ENCODE peak calls at places on chromosomes 2 and 18, in seven cellular contexts. L is activated CD4-positive, alpha-beta T cell treated with anti-CD3 and anti-CD28 coated beads, Interleukin-2, amount 50 U/mL, for 4 hours; S is non-pigmented ciliary epithelial cell; M is progenitor cell of endocrine pancreas; H is left lung; C is hippocampal formation; V is heart right ventricle. A is an unnamed sample.

GRCh38 chr18:13465476-13465875 is 246.9 kb downstream of the LDLRAD4 start:
- DNase-seq in L (no peak), S (no peak), V (no peak), C (no peak), M (no peak), H (no peak), A (peak; percentile 51)

GRCh38 chr2:216735086-216735485 is 39.7 kb upstream of the IGFBP5 start:
- DNase-seq in M (no peak), L (no peak), S (no peak), C (no peak), V (no peak), H (no peak), A (no peak)

GRCh38 chr2:179129574-179130238 is 79.8 kb upstream of the CCDC141 start:
- DNase-seq in C (no peak), M (no peak), L (no peak), V (no peak), H (no peak), S (no peak), A (no peak)

GRCh38 chr2:46257476-46257875 is 39.7 kb upstream of the EPAS1 start:
- DNase-seq in V (peak; percentile 55), L (no peak), C (no peak), H (no peak), S (no peak), M (no peak), A (no peak)

GRCh38 chr2:149894226-149894625 is 306.7 kb upstream of the MMADHC start:
- DNase-seq in M (no peak), H (no peak), L (no peak), V (no peak), C (no peak), S (no peak), A (no peak)

GRCh38 chr2:10415640-10416039 is 32.5 kb downstream of the ODC1 start:
- DNase-seq in S (no peak), V (no peak), H (no peak), M (no peak), C (no peak), L (no peak), A (no peak)

GRCh38 chr18:63844254-63844653 is 43.3 kb upstream of the SERPINB2 start:
- DNase-seq in L (no peak), V (no peak), S (no peak), M (no peak), C (peak; percentile 10), H (no peak), A (peak; percentile 25)

GRCh38 chr18:64409511-64409910 is 260.6 kb upstream of the LINC00305 start:
- DNase-seq in M (no peak), H (no peak), C (no peak), L (no peak), S (no peak), V (no peak), A (no peak)

GRCh38 chr2:43041167-43041566 is 185.2 kb downstream of the ZFP36L2 start:
- DNase-seq in C (no peak), S (no peak), M (no peak), V (no peak), L (no peak), H (no peak), A (no peak)

GRCh38 chr2:9163306-9164111 is 43.1 kb upstream of the ASAP2 start:
- DNase-seq in L (no peak), V (no peak), C (no peak), S (no peak), H (no peak), M (no peak), A (no peak)

GRCh38 chr2:121489944-121490585 is 40.6 kb upstream of the RNU4ATAC start:
- DNase-seq in L (no peak), V (no peak), S (no peak), M (no peak), C (peak; percentile 38), H (no peak), A (peak; percentile 57)

GRCh38 chr18:29892960-29893558 is 1149.5 kb downstream of the DSC3 start:
- DNase-seq in V (no peak), L (no peak), H (no peak), C (no peak), M (no peak), S (no peak), A (no peak)

GRCh38 chr2:13884271-13884976 is 748.1 kb upstream of the LRATD1 start:
- DNase-seq in S (no peak), H (no peak), V (no peak), C (no peak), L (no peak), M (no peak), A (no peak)

GRCh38 chr2:406231-406630 is 118.3 kb upstream of the ALKAL2 start:
- DNase-seq in C (no peak), M (no peak), V (no peak), L (no peak), S (no peak), H (no peak), A (no peak)

GRCh38 chr18:22983175-22983574 is 50.0 kb downstream of the RBBP8 start:
- DNase-seq in H (no peak), L (no peak), C (peak; percentile 37), S (no peak), M (no peak), V (no peak), A (peak; percentile 35)

GRCh38 chr18:70450658-70451253 is 161.9 kb downstream of the SOCS6 start:
- DNase-seq in M (no peak), H (no peak), L (no peak), S (no peak), C (no peak), V (no peak), A (no peak)

GRCh38 chr2:71746946-71747501 is 293.7 kb downstream of the DYSF start:
- DNase-seq in V (no peak), M (no peak), S (no peak), C (no peak), H (peak; percentile 73), L (no peak), A (no peak)

GRCh38 chr2:74500578-74500946 is 1.2 kb upstream of the LBX2 start:
- DNase-seq in S (no peak), M (no peak), L (no peak), C (no peak), V (no peak), H (peak; percentile 4), A (no peak)

GRCh38 chr18:44802508-44802907 is 121.8 kb downstream of the SETBP1 start:
- DNase-seq in C (no peak), M (no peak), H (no peak), V (no peak), L (no peak), S (no peak), A (no peak)

GRCh38 chr2:146079216-146079615 is 1559.3 kb upstream of the ZEB2 start:
- DNase-seq in M (no peak), H (no peak), S (no peak), V (no peak), C (no peak), L (no peak), A (no peak)

GRCh38 chr2:54176577-54176976 is 61.2 kb downstream of the ACYP2 start:
- DNase-seq in C (peak; percentile 30), V (peak; percentile 58), M (no peak), S (peak; percentile 15), L (no peak), H (no peak), A (peak; percentile 66)

GRCh38 chr2:164302786-164303185 is 318.5 kb downstream of the GRB14 start:
- DNase-seq in L (no peak), V (no peak), C (peak; percentile 30), M (no peak), H (no peak), S (no peak), A (peak; percentile 2)

GRCh38 chr18:49025426-49025766 is 74.6 kb upstream of the SMAD7 start:
- DNase-seq in M (no peak), V (no peak), L (no peak), S (no peak), C (no peak), H (no peak), A (no peak)

GRCh38 chr18:6807504-6808257 is 78.2 kb downstream of the ARHGAP28 start:
- DNase-seq in C (no peak), M (no peak), V (no peak), S (no peak), H (no peak), L (no peak), A (no peak)

GRCh38 chr18:36862182-36862581 is 33.3 kb downstream of the KIAA1328 start:
- DNase-seq in S (no peak), H (no peak), V (no peak), M (no peak), L (no peak), C (no peak), A (no peak)

GRCh38 chr2:235238537-235238936 is 255.3 kb upstream of the AGAP1 start:
- DNase-seq in S (no peak), V (peak; percentile 69), H (no peak), C (no peak), L (no peak), M (no peak), A (peak; percentile 61)

GRCh38 chr2:3034396-3034795 is 343.2 kb downstream of the EIPR1 start:
- DNase-seq in S (no peak), C (no peak), M (no peak), L (no peak), H (no peak), V (no peak), A (no peak)

GRCh38 chr2:61733563-61733962 is 120.3 kb downstream of the FAM161A start:
- DNase-seq in H (no peak), C (no peak), V (no peak), L (no peak), S (no peak), M (no peak), A (no peak)

GRCh38 chr18:74389161-74389927 is 67.8 kb downstream of the DIPK1C start:
- DNase-seq in V (no peak), C (no peak), M (no peak), H (no peak), L (no peak), S (no peak), A (no peak)

GRCh38 chr18:32877371-32877770 is 104.5 kb upstream of the KLHL14 start:
- DNase-seq in M (no peak), C (no peak), L (no peak), H (no peak), S (no peak), V (no peak), A (no peak)

GRCh38 chr2:82139979-82140611 is 1835.5 kb upstream of the LRRTM1 start:
- DNase-seq in C (no peak), S (no peak), L (no peak), M (no peak), H (no peak), V (no peak), A (no peak)

GRCh38 chr2:234257859-234258561 is 207.5 kb downstream of the SPP2 start:
- DNase-seq in C (no peak), V (peak; percentile 7), L (no peak), S (peak; percentile 96), M (no peak), H (no peak), A (peak; percentile 38)

GRCh38 chr18:74457743-74458465 is 796 bp upstream of the DIPK1C start:
- DNase-seq in V (peak; percentile 57), C (peak; percentile 87), M (no peak), S (no peak), L (no peak), H (no peak), A (peak; percentile 90)

GRCh38 chr2:25044990-25045389 is 3.1 kb downstream of the EFR3B start:
- DNase-seq in M (no peak), C (no peak), S (no peak), V (no peak), H (no peak), L (no peak), A (no peak)

GRCh38 chr2:72883356-72883962 is 3.7 kb upstream of the SPR start:
- DNase-seq in M (peak; percentile 62), L (no peak), S (no peak), C (no peak), H (no peak), V (peak; percentile 48), A (no peak)

GRCh38 chr2:175036582-175037018 is 31.4 kb upstream of the CHN1 start:
- DNase-seq in M (no peak), L (no peak), V (no peak), S (no peak), C (peak; percentile 5), H (no peak), A (peak; percentile 7)

GRCh38 chr18:61148322-61148721 is 184.9 kb upstream of the CDH20 start:
- DNase-seq in L (no peak), H (no peak), C (no peak), M (no peak), S (no peak), V (no peak), A (no peak)

GRCh38 chr2:74514368-74515270 is at the start of gene TLX2:
- DNase-seq in H (no peak), C (no peak), M (no peak), V (no peak), S (no peak), L (no peak), A (no peak)